ENCODE peak calls at places on chromosomes 1 and 21, in five cellular contexts. J is T-helper 17 cell; Q is H7; Y is stimulated activated CD4-positive, alpha-beta T cell treated with anti-CD3 and anti-CD28 coated beads, Interleukin-2, amount 100 ng/mL, for 48 hours; W is WTC11. R is an unnamed sample.

GRCh38 chr1:176448340-176448739 is 14.6 kb upstream of the PAPPA2 start:
- DNase-seq in J (no peak), Q (no peak), W (no peak), Y (no peak), R (no peak)

GRCh38 chr1:228082975-228083870 is 715 bp downstream of the ARF1 start:
- DNase-seq in Q (peak), J (peak), W (no peak), Y (no peak), R (no peak)

GRCh38 chr1:161427733-161428516 is 60.2 kb upstream of the CFAP126 start:
- DNase-seq in Q (peak), W (peak), Y (peak), J (no peak), R (peak)

GRCh38 chr1:200493344-200493743 is 83.5 kb upstream of the ZNF281 start:
- DNase-seq in J (no peak), Y (no peak), W (no peak), Q (no peak), R (no peak)

GRCh38 chr1:50697440-50698421 is 262.3 kb downstream of the FAF1 start:
- DNase-seq in Y (no peak), Q (no peak), J (no peak), W (no peak), R (no peak)

GRCh38 chr1:205321109-205321958 is at the start of gene NUAK2:
- DNase-seq in J (peak), Y (peak), Q (peak), W (peak), R (peak)

GRCh38 chr21:42299324-42300044 is 15.7 kb downstream of the TFF3 start:
- DNase-seq in J (no peak), Y (peak), W (no peak), Q (no peak), R (no peak)

GRCh38 chr21:45319461-45320211 is 31.9 kb upstream of the POFUT2 start:
- DNase-seq in W (no peak), Y (no peak), J (no peak), Q (peak), R (no peak)

GRCh38 chr1:240312872-240313271 is 221.2 kb downstream of the FMN2 start:
- DNase-seq in W (no peak), Y (no peak), J (no peak), Q (no peak), R (no peak)

GRCh38 chr1:192709544-192709943 is 73.6 kb downstream of the RGS13 start:
- DNase-seq in W (no peak), Y (no peak), Q (peak), J (no peak), R (no peak)

GRCh38 chr1:206986402-206986801 is 16.1 kb upstream of the FCAMR start:
- DNase-seq in J (no peak), Y (no peak), Q (no peak), W (no peak), R (no peak)

GRCh38 chr1:154955718-154956513 is at the start of gene PBXIP1:
- DNase-seq in Q (peak), Y (peak), W (peak), J (peak), R (peak)

GRCh38 chr1:113747376-113747775 is 11.9 kb downstream of the PHTF1 start:
- DNase-seq in J (no peak), Q (no peak), Y (no peak), W (no peak), R (no peak)

GRCh38 chr1:66705100-66705499 is 47.2 kb upstream of the DYNLT5 start:
- DNase-seq in Q (no peak), Y (no peak), W (no peak), J (no peak), R (no peak)

GRCh38 chr1:204506091-204506968 is 9.9 kb upstream of the MDM4 start:
- DNase-seq in Y (peak), W (peak), J (peak), Q (peak), R (peak)

GRCh38 chr1:231383159-231383855 is 38.8 kb downstream of the EGLN1 start:
- DNase-seq in W (no peak), Q (no peak), Y (no peak), J (no peak), R (no peak)

R was measured in stimulated activated naive B cell treated with anti-CD40 and anti-IgM and Interleukin-4, amounts not matched to agents 10 μg/mL and 1 μg/mL and 100 μg/mL, for 72 hours.